ENCODE peak calls at places on chromosome 18, in six cellular contexts. One of them, this sample, is unnamed.

GRCh38 chr18:36446059-36446458 is 148.5 kb downstream of the FHOD3 start:
- DNase-seq in naive B cell: no peak
- DNase-seq in kidney: no peak
- DNase-seq in ureter: no peak
- DNase-seq in psoas muscle: no peak
- DNase-seq in GDM1: no peak
- DNase-seq in this sample: no peak

GRCh38 chr18:45785015-45785597 is 40.4 kb upstream of the SIGLEC15 start:
- DNase-seq in kidney: no peak
- DNase-seq in GDM1: no peak
- DNase-seq in psoas muscle: no peak
- DNase-seq in naive B cell: no peak
- DNase-seq in ureter: no peak
- DNase-seq in this sample: no peak

GRCh38 chr18:57925706-57926105 is 118.3 kb upstream of the NEDD4L start:
- DNase-seq in GDM1: no peak
- DNase-seq in psoas muscle: no peak
- DNase-seq in naive B cell: no peak
- DNase-seq in kidney: no peak
- DNase-seq in ureter: no peak
- DNase-seq in this sample: no peak

GRCh38 chr18:35024965-35025364 is 16.2 kb upstream of the MAPRE2 start:
- DNase-seq in naive B cell: no peak
- DNase-seq in GDM1: no peak
- DNase-seq in kidney: no peak
- DNase-seq in psoas muscle: peak
- DNase-seq in ureter: peak
- DNase-seq in this sample: no peak

GRCh38 chr18:27731211-27731610 is 445.7 kb downstream of the CDH2 start:
- DNase-seq in ureter: no peak
- DNase-seq in psoas muscle: no peak
- DNase-seq in naive B cell: no peak
- DNase-seq in kidney: no peak
- DNase-seq in GDM1: no peak
- DNase-seq in this sample: no peak

GRCh38 chr18:50614838-50615237 is 55.0 kb downstream of the MAPK4 start:
- DNase-seq in naive B cell: no peak
- DNase-seq in GDM1: no peak
- DNase-seq in ureter: no peak
- DNase-seq in kidney: no peak
- DNase-seq in psoas muscle: peak
- DNase-seq in this sample: no peak

GRCh38 chr18:10566390-10566789 is 40.6 kb downstream of the NAPG start:
- DNase-seq in GDM1: no peak
- DNase-seq in kidney: no peak
- DNase-seq in ureter: no peak
- DNase-seq in psoas muscle: no peak
- DNase-seq in naive B cell: no peak
- DNase-seq in this sample: no peak

GRCh38 chr18:68965817-68966216 is 167.9 kb downstream of the CCDC102B start:
- DNase-seq in kidney: no peak
- DNase-seq in psoas muscle: no peak
- DNase-seq in ureter: no peak
- DNase-seq in GDM1: no peak
- DNase-seq in naive B cell: no peak
- DNase-seq in this sample: no peak

GRCh38 chr18:3604626-3605408 is 154.8 kb downstream of the TGIF1 start:
- DNase-seq in kidney: no peak
- DNase-seq in psoas muscle: no peak
- DNase-seq in GDM1: peak
- DNase-seq in naive B cell: peak
- DNase-seq in ureter: no peak
- DNase-seq in this sample: no peak

GRCh38 chr18:59249186-59249774 is 24.0 kb downstream of the RAX start:
- DNase-seq in kidney: no peak
- DNase-seq in psoas muscle: no peak
- DNase-seq in GDM1: no peak
- DNase-seq in naive B cell: no peak
- DNase-seq in ureter: no peak
- DNase-seq in this sample: no peak

GRCh38 chr18:7764406-7764805 is 197.3 kb downstream of the PTPRM start:
- DNase-seq in psoas muscle: no peak
- DNase-seq in naive B cell: no peak
- DNase-seq in kidney: no peak
- DNase-seq in GDM1: no peak
- DNase-seq in ureter: no peak
- DNase-seq in this sample: no peak

GRCh38 chr18:5546660-5547059 is 2.9 kb upstream of the EPB41L3 start:
- DNase-seq in naive B cell: no peak
- DNase-seq in GDM1: no peak
- DNase-seq in ureter: no peak
- DNase-seq in kidney: no peak
- DNase-seq in psoas muscle: no peak
- DNase-seq in this sample: no peak

GRCh38 chr18:74353169-74353775 is 37.6 kb downstream of the C18orf63 start:
- DNase-seq in kidney: no peak
- DNase-seq in psoas muscle: no peak
- DNase-seq in naive B cell: peak
- DNase-seq in ureter: peak
- DNase-seq in GDM1: no peak
- DNase-seq in this sample: peak

GRCh38 chr18:59141294-59142068 is 1.8 kb downstream of the SEC11C start:
- DNase-seq in GDM1: no peak
- DNase-seq in psoas muscle: no peak
- DNase-seq in naive B cell: no peak
- DNase-seq in kidney: no peak
- DNase-seq in ureter: no peak
- DNase-seq in this sample: no peak

GRCh38 chr18:61589053-61589723 is 256.0 kb downstream of the CDH20 start:
- DNase-seq in ureter: no peak
- DNase-seq in kidney: no peak
- DNase-seq in naive B cell: no peak
- DNase-seq in GDM1: no peak
- DNase-seq in psoas muscle: no peak
- DNase-seq in this sample: no peak

GRCh38 chr18:46199515-46200147 is 95.4 kb downstream of the HAUS1 start:
- DNase-seq in psoas muscle: no peak
- DNase-seq in GDM1: no peak
- DNase-seq in ureter: no peak
- DNase-seq in naive B cell: no peak
- DNase-seq in kidney: no peak
- DNase-seq in this sample: no peak

This sample was measured in memory B cell.